ENCODE peak calls at places on chromosomes 16 and 17, in nine cellular contexts. One of them, this sample, is unnamed.
A peak's percentile ranks its signal among the peaks of the same experiment; 100 is the strongest.

GRCh38 chr16:29943846-29944669 is 17.8 kb upstream of the TMEM219 start:
- DNase-seq in K562: peak; percentile 83
- DNase-seq in GM23338: peak; percentile 80
- DNase-seq in GM12878: no peak
- DNase-seq in HCT116: peak; percentile 98
- DNase-seq in SK-N-SH: no peak
- DNase-seq in HL-60: no peak
- DNase-seq in HepG2: peak; percentile 91
- DNase-seq in Panc1: peak; percentile 98
- DNase-seq in this sample: peak; percentile 99

GRCh38 chr17:8300629-8301242 is 5.5 kb upstream of the SLC25A35 start:
- DNase-seq in GM12878: peak; percentile 31
- DNase-seq in SK-N-SH: peak; percentile 83
- DNase-seq in HCT116: peak; percentile 62
- DNase-seq in GM23338: peak; percentile 90
- DNase-seq in K562: peak; percentile 73
- DNase-seq in Panc1: peak; percentile 72
- DNase-seq in HepG2: peak; percentile 65
- DNase-seq in HL-60: no peak
- DNase-seq in this sample: peak; percentile 87

GRCh38 chr16:68284847-68285246 is 20.5 kb downstream of the SLC7A6 start:
- DNase-seq in HepG2: no peak
- DNase-seq in HL-60: no peak
- DNase-seq in Panc1: no peak
- DNase-seq in K562: no peak
- DNase-seq in GM12878: peak; percentile 66
- DNase-seq in SK-N-SH: no peak
- DNase-seq in HCT116: no peak
- DNase-seq in GM23338: no peak
- DNase-seq in this sample: no peak

GRCh38 chr17:6559753-6560215 is 3.4 kb upstream of the PITPNM3 start:
- DNase-seq in SK-N-SH: no peak
- DNase-seq in GM12878: no peak
- DNase-seq in HCT116: no peak
- DNase-seq in K562: no peak
- DNase-seq in Panc1: no peak
- DNase-seq in HL-60: no peak
- DNase-seq in GM23338: no peak
- DNase-seq in HepG2: no peak
- DNase-seq in this sample: no peak

GRCh38 chr17:20922128-20922670 is 120.6 kb downstream of the USP22 start:
- DNase-seq in SK-N-SH: no peak
- DNase-seq in HCT116: no peak
- DNase-seq in Panc1: no peak
- DNase-seq in HepG2: no peak
- DNase-seq in GM23338: no peak
- DNase-seq in K562: peak; percentile 60
- DNase-seq in HL-60: no peak
- DNase-seq in GM12878: no peak
- DNase-seq in this sample: no peak

GRCh38 chr17:28425206-28425605 is 19.2 kb upstream of the SLC46A1 start:
- DNase-seq in Panc1: no peak
- DNase-seq in HCT116: no peak
- DNase-seq in SK-N-SH: no peak
- DNase-seq in GM23338: no peak
- DNase-seq in GM12878: no peak
- DNase-seq in HL-60: no peak
- DNase-seq in HepG2: no peak
- DNase-seq in K562: no peak
- DNase-seq in this sample: no peak

GRCh38 chr17:59415397-59415796 is 83.9 kb downstream of the YPEL2 start:
- DNase-seq in Panc1: no peak
- DNase-seq in GM23338: no peak
- DNase-seq in HCT116: no peak
- DNase-seq in GM12878: no peak
- DNase-seq in SK-N-SH: no peak
- DNase-seq in HL-60: peak; percentile 50
- DNase-seq in K562: peak; percentile 16
- DNase-seq in HepG2: no peak
- DNase-seq in this sample: no peak

GRCh38 chr17:67200727-67201301 is 44.2 kb downstream of the HELZ start:
- DNase-seq in SK-N-SH: peak; percentile 55
- DNase-seq in HepG2: peak; percentile 53
- DNase-seq in GM12878: no peak
- DNase-seq in HL-60: peak; percentile 17
- DNase-seq in K562: peak; percentile 19
- DNase-seq in HCT116: peak; percentile 18
- DNase-seq in Panc1: no peak
- DNase-seq in GM23338: peak; percentile 58
- DNase-seq in this sample: peak; percentile 42

GRCh38 chr16:89095401-89095974 is 1.8 kb downstream of the ACSF3 start:
- DNase-seq in Panc1: no peak
- DNase-seq in HepG2: no peak
- DNase-seq in GM12878: no peak
- DNase-seq in GM23338: peak; percentile 26
- DNase-seq in SK-N-SH: no peak
- DNase-seq in HCT116: no peak
- DNase-seq in K562: no peak
- DNase-seq in HL-60: no peak
- DNase-seq in this sample: no peak

GRCh38 chr17:27535178-27535928 is 79.1 kb downstream of the KSR1 start:
- DNase-seq in K562: no peak
- DNase-seq in SK-N-SH: no peak
- DNase-seq in Panc1: no peak
- DNase-seq in GM12878: no peak
- DNase-seq in HepG2: no peak
- DNase-seq in HL-60: no peak
- DNase-seq in GM23338: no peak
- DNase-seq in HCT116: no peak
- DNase-seq in this sample: no peak

GRCh38 chr16:8645141-8645521 is 23.6 kb downstream of the METTL22 start:
- DNase-seq in GM12878: no peak
- DNase-seq in SK-N-SH: no peak
- DNase-seq in GM23338: no peak
- DNase-seq in K562: no peak
- DNase-seq in HepG2: no peak
- DNase-seq in Panc1: no peak
- DNase-seq in HCT116: no peak
- DNase-seq in HL-60: no peak
- DNase-seq in this sample: no peak

GRCh38 chr17:35167666-35168065 is 20.0 kb downstream of the UNC45B start:
- DNase-seq in HCT116: no peak
- DNase-seq in GM12878: no peak
- DNase-seq in Panc1: no peak
- DNase-seq in GM23338: no peak
- DNase-seq in HL-60: no peak
- DNase-seq in K562: no peak
- DNase-seq in HepG2: no peak
- DNase-seq in SK-N-SH: no peak
- DNase-seq in this sample: no peak

GRCh38 chr17:35164716-35165115 is 17.1 kb downstream of the UNC45B start:
- DNase-seq in SK-N-SH: no peak
- DNase-seq in Panc1: no peak
- DNase-seq in GM12878: no peak
- DNase-seq in GM23338: no peak
- DNase-seq in K562: no peak
- DNase-seq in HL-60: no peak
- DNase-seq in HCT116: no peak
- DNase-seq in HepG2: no peak
- DNase-seq in this sample: no peak

GRCh38 chr17:35169964-35170363 is 22.3 kb downstream of the UNC45B start:
- DNase-seq in Panc1: no peak
- DNase-seq in HCT116: no peak
- DNase-seq in K562: no peak
- DNase-seq in GM12878: no peak
- DNase-seq in HL-60: no peak
- DNase-seq in SK-N-SH: no peak
- DNase-seq in HepG2: no peak
- DNase-seq in GM23338: no peak
- DNase-seq in this sample: no peak

GRCh38 chr17:35166526-35166925 is 18.9 kb downstream of the UNC45B start:
- DNase-seq in HepG2: no peak
- DNase-seq in HCT116: no peak
- DNase-seq in Panc1: no peak
- DNase-seq in HL-60: no peak
- DNase-seq in GM12878: no peak
- DNase-seq in SK-N-SH: no peak
- DNase-seq in K562: no peak
- DNase-seq in GM23338: no peak
- DNase-seq in this sample: no peak

DNA sequence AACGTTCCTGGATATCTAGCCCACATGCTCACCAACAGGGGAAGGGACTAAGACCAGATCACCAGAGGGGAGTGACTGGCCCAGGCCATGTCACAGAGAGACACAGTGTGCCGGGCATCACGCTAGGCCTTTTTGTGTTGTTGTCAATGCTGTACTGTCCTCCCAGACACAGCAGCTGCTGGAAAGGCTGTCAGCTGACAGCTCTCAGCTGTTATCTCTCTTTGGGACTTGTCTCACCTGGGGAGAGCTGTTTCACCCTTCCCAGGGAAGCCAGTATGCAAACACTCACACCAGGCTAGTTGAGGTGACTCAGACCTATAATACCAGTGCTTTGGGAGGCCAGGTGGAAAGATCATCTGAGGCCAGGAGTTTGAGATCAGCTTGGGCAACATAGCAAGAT is 19.4 kb downstream of the UNC45B start:
- DNase-seq in Panc1: no peak
- DNase-seq in GM12878: no peak
- DNase-seq in GM23338: no peak
- DNase-seq in HepG2: no peak
- DNase-seq in SK-N-SH: no peak
- DNase-seq in HCT116: no peak
- DNase-seq in HL-60: no peak
- DNase-seq in K562: no peak
- DNase-seq in this sample: no peak
- TF ChIP-seq REST in Panc1: no peak
- TF ChIP-seq REST in GM12878: no peak
- TF ChIP-seq REST in GM23338: no peak
- TF ChIP-seq REST in HepG2: no peak
- TF ChIP-seq REST in SK-N-SH: no peak
- TF ChIP-seq REST in HCT116: no peak
- TF ChIP-seq REST in HL-60: no peak
- TF ChIP-seq REST in K562: no peak
- TF ChIP-seq REST in this sample: no peak

DNA sequence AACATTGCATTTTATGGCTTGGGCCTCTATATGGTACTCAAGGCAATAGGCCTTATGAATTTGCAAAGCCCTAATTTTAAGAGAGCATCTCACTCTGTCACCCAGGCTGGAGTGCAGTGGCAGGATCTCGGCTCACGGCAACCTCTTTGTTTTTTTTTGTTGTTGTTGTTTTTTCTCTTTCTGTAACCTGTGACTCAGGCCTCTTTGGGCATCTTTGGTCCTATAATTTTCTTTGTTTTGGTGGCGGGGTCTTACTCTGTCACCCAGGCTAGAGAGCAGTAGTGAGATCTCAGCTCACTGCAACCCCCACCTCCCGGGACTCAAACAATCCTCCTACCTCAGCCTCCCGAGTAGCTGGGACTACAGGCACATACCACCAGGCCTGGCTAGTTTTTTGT is 21.8 kb upstream of the HERPUD1 start:
- DNase-seq in GM12878: no peak
- DNase-seq in Panc1: no peak
- DNase-seq in K562: no peak
- DNase-seq in HL-60: no peak
- DNase-seq in HCT116: no peak
- DNase-seq in SK-N-SH: no peak
- DNase-seq in HepG2: no peak
- DNase-seq in GM23338: no peak
- DNase-seq in this sample: no peak
- TF ChIP-seq REST in GM12878: no peak
- TF ChIP-seq REST in Panc1: no peak
- TF ChIP-seq REST in K562: no peak
- TF ChIP-seq REST in HL-60: no peak
- TF ChIP-seq REST in HCT116: no peak
- TF ChIP-seq REST in SK-N-SH: no peak
- TF ChIP-seq REST in HepG2: no peak
- TF ChIP-seq REST in GM23338: no peak
- TF ChIP-seq REST in this sample: no peak

DNA sequence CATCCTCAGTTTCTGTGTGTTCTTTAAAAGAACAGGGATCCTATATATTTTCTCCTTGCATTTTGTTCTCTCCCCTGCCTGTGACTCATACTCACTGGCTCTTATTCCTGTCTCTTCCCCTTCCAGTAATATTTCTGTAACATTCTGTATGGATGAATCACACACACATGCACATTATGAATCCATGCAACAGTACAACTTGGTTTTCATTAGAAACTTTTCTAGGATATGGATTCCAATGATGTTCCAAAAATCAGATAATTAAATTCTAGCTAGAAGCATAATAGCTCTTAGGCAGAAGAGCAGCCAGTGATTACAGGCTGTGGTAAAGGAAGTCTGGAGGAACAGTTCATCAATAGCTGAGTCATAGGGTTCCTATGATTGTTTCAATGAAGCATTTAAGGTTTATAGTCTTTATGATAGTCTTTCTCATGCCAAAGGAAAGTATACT is 119.6 kb upstream of the PMFBP1 start:
- DNase-seq in K562: no peak
- DNase-seq in Panc1: peak; percentile 27
- DNase-seq in HepG2: peak; percentile 28
- DNase-seq in GM23338: no peak
- DNase-seq in HCT116: peak; percentile 76
- DNase-seq in HL-60: no peak
- DNase-seq in SK-N-SH: no peak
- DNase-seq in GM12878: no peak
- DNase-seq in this sample: peak; percentile 53
- TF ChIP-seq REST in K562: no peak
- TF ChIP-seq REST in Panc1: no peak
- TF ChIP-seq REST in HepG2: no peak
- TF ChIP-seq REST in GM23338: no peak
- TF ChIP-seq REST in HCT116: no peak
- TF ChIP-seq REST in HL-60: no peak
- TF ChIP-seq REST in SK-N-SH: no peak
- TF ChIP-seq REST in GM12878: no peak
- TF ChIP-seq REST in this sample: no peak

DNA sequence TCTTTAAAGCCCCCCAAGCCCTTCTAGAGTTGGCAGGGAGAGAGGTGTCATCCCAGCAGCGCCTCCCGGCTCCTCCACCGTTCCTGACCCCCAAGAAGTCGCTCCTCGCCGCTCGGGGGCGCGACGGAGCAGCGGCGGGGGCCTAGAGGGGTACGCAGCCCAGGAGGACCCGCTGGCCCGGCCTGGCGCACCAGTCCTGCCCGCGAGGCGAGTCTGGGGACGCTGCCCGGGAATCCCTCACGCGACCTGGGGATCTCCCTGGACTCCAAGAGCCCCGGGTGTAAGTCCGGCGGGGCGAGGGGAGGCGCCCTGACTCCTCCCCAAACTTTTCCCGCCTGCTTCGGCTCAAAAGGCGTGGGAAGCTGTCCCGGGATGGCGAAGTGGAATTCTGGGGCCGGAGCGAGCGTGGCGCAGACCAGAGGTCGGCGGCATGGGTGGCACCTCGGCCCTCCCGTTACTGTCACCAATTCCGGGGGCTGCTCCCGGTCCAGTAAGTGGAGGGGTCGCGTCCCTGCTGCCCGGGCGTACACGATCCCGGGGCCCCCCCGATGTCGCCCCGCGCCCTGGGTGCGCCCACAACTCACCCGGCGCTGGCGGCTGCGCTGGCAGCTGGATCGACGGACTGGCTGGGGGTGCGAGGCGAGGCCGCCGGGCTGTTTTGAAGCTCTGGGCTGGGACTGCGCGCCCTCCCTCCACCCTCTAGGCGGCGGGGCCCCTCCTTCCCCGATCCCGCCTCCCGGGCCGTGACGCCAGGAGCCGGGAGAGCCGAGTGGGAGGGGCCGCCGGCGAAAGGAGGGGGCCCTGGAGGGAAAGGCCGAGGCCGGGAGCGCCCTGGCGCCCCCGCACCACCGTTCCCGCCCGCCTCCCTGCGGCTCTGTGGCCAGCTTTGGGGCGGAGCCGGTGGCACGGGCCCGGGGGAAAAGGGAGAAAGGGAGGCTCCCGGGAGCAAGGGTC is at the start of gene EMP2:
- DNase-seq in K562: peak; percentile 78
- DNase-seq in HCT116: peak; percentile 36
- DNase-seq in HepG2: peak; percentile 84
- DNase-seq in SK-N-SH: peak; percentile 95
- DNase-seq in GM23338: peak; percentile 87
- DNase-seq in GM12878: no peak
- DNase-seq in HL-60: no peak
- DNase-seq in Panc1: no peak
- DNase-seq in this sample: peak; percentile 75
- TF ChIP-seq REST in K562: no peak
- TF ChIP-seq REST in HCT116: no peak
- TF ChIP-seq REST in HepG2: no peak
- TF ChIP-seq REST in SK-N-SH: no peak
- TF ChIP-seq REST in GM23338: no peak
- TF ChIP-seq REST in GM12878: no peak
- TF ChIP-seq REST in HL-60: no peak
- TF ChIP-seq REST in Panc1: no peak
- TF ChIP-seq REST in this sample: no peak

This sample was measured in A549.